ENCODE peak calls at places on chromosomes 13 and 19, in eight cellular contexts. L is tibial nerve, V is psoas muscle, C is HT1080, G is osteoblast, W is NCI-H1694 treated with DMSO at 0.1 percent for 48 hours, R is AG04449, H is substantia nigra. J is an unnamed sample.

GRCh38 chr13:30572859-30573275 is 44.9 kb upstream of the USPL1 start:
- DNase-seq in L (no peak), V (no peak), W (no peak), G (no peak), R (no peak), H (no peak), C (peak; percentile 52), J (peak; percentile 30)

GRCh38 chr19:33241530-33242101 is 16.0 kb upstream of the SLC7A10 start:
- DNase-seq in H (no peak), C (no peak), W (no peak), L (no peak), R (no peak), G (peak; percentile 94), V (no peak), J (no peak)

GRCh38 chr19:42206871-42207755 is 10.4 kb downstream of the DEDD2 start:
- DNase-seq in G (peak; percentile 98), R (no peak), H (no peak), W (no peak), V (no peak), L (no peak), C (peak; percentile 81), J (no peak)

GRCh38 chr13:76879211-76879875 is 6.9 kb downstream of the KCTD12 start:
- DNase-seq in L (peak; percentile 67), R (peak; percentile 9), H (no peak), C (peak; percentile 93), W (no peak), V (peak; percentile 65), G (peak; percentile 86), J (no peak)

GRCh38 chr19:8004723-8005513 is 523 bp downstream of the ELAVL1 start:
- DNase-seq in L (no peak), W (no peak), H (no peak), R (no peak), C (no peak), V (no peak), G (peak; percentile 88), J (no peak)

GRCh38 chr13:29513981-29514719 is 81.3 kb downstream of the SLC7A1 start:
- DNase-seq in H (no peak), W (no peak), L (no peak), R (no peak), V (no peak), G (no peak), C (no peak), J (no peak)

GRCh38 chr13:52646967-52647366 is 4.7 kb downstream of the HNRNPA1L2 start:
- DNase-seq in R (no peak), H (no peak), L (no peak), W (no peak), C (no peak), V (no peak), G (peak; percentile 35), J (no peak)

GRCh38 chr19:17305211-17305516 is 508 bp upstream of the MRPL34 start:
- DNase-seq in H (no peak), W (no peak), V (no peak), G (no peak), R (no peak), C (no peak), L (peak; percentile 80), J (no peak)

GRCh38 chr13:98307744-98308524 is 130.9 kb upstream of the RNF113B start:
- DNase-seq in W (no peak), V (no peak), H (no peak), L (no peak), C (no peak), G (no peak), R (no peak), J (no peak)

GRCh38 chr13:97212540-97213146 is 9.5 kb upstream of the MBNL2 start:
- DNase-seq in V (no peak), H (no peak), G (no peak), R (no peak), C (peak; percentile 61), W (no peak), L (no peak), J (no peak)

GRCh38 chr19:18109731-18110671 is 12.4 kb downstream of the MAST3 start:
- DNase-seq in V (peak; percentile 62), W (no peak), R (no peak), L (no peak), H (no peak), C (no peak), G (peak; percentile 94), J (no peak)

GRCh38 chr19:48390188-48391099 is 907 bp downstream of the KDELR1 start:
- DNase-seq in R (no peak), H (no peak), C (peak; percentile 59), G (peak; percentile 96), L (peak; percentile 40), W (no peak), V (peak; percentile 70), J (peak; percentile 40)

GRCh38 chr13:101401196-101401595 is 15.1 kb downstream of the NALCN start:
- DNase-seq in G (no peak), V (no peak), H (no peak), C (no peak), W (no peak), L (no peak), R (no peak), J (no peak)

GRCh38 chr19:3670796-3671679 is 29.2 kb downstream of the PIP5K1C start:
- DNase-seq in W (no peak), H (no peak), G (peak; percentile 99), V (peak; percentile 82), C (no peak), L (peak; percentile 65), R (no peak), J (no peak)

GRCh38 chr13:81745391-81745790 is 1404.5 kb upstream of the SPRY2 start:
- DNase-seq in W (no peak), H (no peak), R (no peak), L (no peak), V (no peak), G (no peak), C (no peak), J (no peak)

GRCh38 chr19:18225355-18225701 is 910 bp downstream of the PDE4C start:
- DNase-seq in L (no peak), V (no peak), H (no peak), G (peak; percentile 60), C (no peak), R (no peak), W (no peak), J (no peak)

GRCh38 chr13:36395280-36395679 is 37.0 kb upstream of the CCNA1 start:
- DNase-seq in R (peak; percentile 55), G (peak; percentile 65), W (peak; percentile 4), L (no peak), H (no peak), C (peak; percentile 53), V (no peak), J (no peak)

GRCh38 chr19:34676697-34677385 is at the start of gene SCGB2B2:
- DNase-seq in V (no peak), C (no peak), R (no peak), L (no peak), G (peak; percentile 93), W (peak; percentile 96), H (peak; percentile 89), J (no peak)

GRCh38 chr13:71618154-71618553 is 248.8 kb downstream of the DACH1 start:
- DNase-seq in L (no peak), W (no peak), C (no peak), G (no peak), H (no peak), R (no peak), V (no peak), J (no peak)

GRCh38 chr13:97757807-97758206 is 195.7 kb upstream of the IPO5 start:
- DNase-seq in H (no peak), V (peak; percentile 19), L (no peak), G (no peak), R (no peak), C (no peak), W (no peak), J (no peak)

GRCh38 chr13:109940637-109941036 is 154.3 kb upstream of the IRS2 start:
- DNase-seq in R (no peak), H (no peak), W (no peak), L (no peak), V (no peak), C (no peak), G (no peak), J (no peak)

GRCh38 chr13:75416327-75417005 is 65.5 kb downstream of the TBC1D4 start:
- DNase-seq in C (no peak), G (no peak), V (no peak), L (no peak), H (no peak), W (no peak), R (no peak), J (no peak)

GRCh38 chr19:10501971-10502523 is 1.1 kb downstream of the KEAP1 start:
- DNase-seq in L (peak; percentile 53), H (peak; percentile 60), V (peak; percentile 83), C (peak; percentile 52), W (no peak), G (peak; percentile 94), R (no peak), J (no peak)

GRCh38 chr19:38686530-38686888 is 39.1 kb downstream of the ACTN4 start:
- DNase-seq in L (no peak), H (no peak), R (no peak), G (no peak), V (no peak), C (no peak), W (no peak), J (no peak)

GRCh38 chr19:39247701-39248664 is 673 bp downstream of the IFNL4 start:
- DNase-seq in V (no peak), G (peak; percentile 68), W (no peak), H (no peak), C (no peak), L (no peak), R (no peak), J (no peak)

GRCh38 chr13:35927554-35927953 is 203.6 kb downstream of the DCLK1 start:
- DNase-seq in W (no peak), V (no peak), R (no peak), L (peak; percentile 14), C (peak; percentile 92), H (no peak), G (peak; percentile 18), J (no peak)

GRCh38 chr13:74061939-74062595 is 72.1 kb downstream of the KLF12 start:
- DNase-seq in H (no peak), G (peak; percentile 23), L (peak; percentile 22), C (peak; percentile 20), R (peak; percentile 23), W (no peak), V (no peak), J (no peak)

GRCh38 chr13:109904218-109904617 is 117.8 kb upstream of the IRS2 start:
- DNase-seq in R (no peak), V (no peak), C (peak; percentile 59), G (no peak), W (peak; percentile 38), L (no peak), H (no peak), J (no peak)

J was measured in brain pericyte.